ENCODE peak calls at places on chromosomes 2 and 18, in seven cellular contexts. F, V, O, T, Y, J and W are unnamed samples.

GRCh38 chr2:20108655-20109396 is 57.4 kb upstream of the LAPTM4A start:
- DNase-seq in V (no peak), T (no peak), Y (no peak), F (no peak), O (no peak), J (no peak), W (no peak)

GRCh38 chr2:186460465-186460864 is 25.6 kb upstream of the ZC3H15 start:
- DNase-seq in F (no peak), Y (no peak), J (no peak), O (no peak), T (no peak), V (no peak), W (no peak)

GRCh38 chr2:238942941-238943715 is 95.2 kb downstream of the TWIST2 start:
- DNase-seq in J (no peak), F (peak), O (no peak), Y (no peak), V (no peak), T (no peak), W (no peak)

GRCh38 chr18:78621141-78621540 is 358.5 kb upstream of the SALL3 start:
- DNase-seq in Y (no peak), O (no peak), T (no peak), F (no peak), J (no peak), V (no peak), W (no peak)

GRCh38 chr2:48721158-48721557 is 34.4 kb downstream of the LHCGR start:
- DNase-seq in O (no peak), Y (no peak), F (no peak), T (no peak), J (no peak), V (no peak), W (no peak)

GRCh38 chr2:239375278-239376061 is 25.4 kb downstream of the HDAC4 start:
- DNase-seq in T (no peak), V (no peak), O (no peak), J (no peak), F (peak), Y (no peak), W (no peak)

GRCh38 chr2:160075171-160075570 is 12.8 kb upstream of the PLA2R1 start:
- DNase-seq in T (no peak), O (no peak), J (no peak), F (no peak), V (no peak), Y (no peak), W (no peak)

GRCh38 chr2:20622731-20623130 is 28.2 kb downstream of the HS1BP3 start:
- DNase-seq in V (no peak), O (no peak), F (peak), T (no peak), Y (no peak), J (no peak), W (no peak)

GRCh38 chr2:50118951-50119702 is 912.8 kb downstream of the NRXN1 start:
- DNase-seq in O (no peak), V (no peak), J (no peak), F (no peak), Y (no peak), T (no peak), W (no peak)

GRCh38 chr2:159516241-159516758 is 100.0 kb downstream of the BAZ2B start:
- DNase-seq in J (peak), Y (no peak), V (peak), F (no peak), T (peak), O (no peak), W (no peak)

GRCh38 chr2:133871810-133872209 is 303.5 kb upstream of the NCKAP5 start:
- DNase-seq in O (no peak), F (no peak), T (no peak), V (no peak), Y (no peak), J (no peak), W (no peak)

GRCh38 chr2:42494434-42495233 is 852 bp upstream of the KCNG3 start:
- DNase-seq in T (peak), V (peak), F (peak), J (peak), Y (peak), O (peak), W (peak)

GRCh38 chr2:240986787-240987411 is 11.5 kb upstream of the SNED1 start:
- DNase-seq in F (peak), T (no peak), V (no peak), Y (no peak), J (no peak), O (no peak), W (no peak)

GRCh38 chr2:146927080-146927714 is 917.6 kb upstream of the ACVR2A start:
- DNase-seq in O (no peak), J (no peak), Y (peak), V (no peak), T (no peak), F (no peak), W (peak)

GRCh38 chr2:38039111-38039510 is 36.8 kb downstream of the CYP1B1 start:
- DNase-seq in V (no peak), T (no peak), J (no peak), Y (no peak), O (no peak), F (no peak), W (no peak)

GRCh38 chr2:48719480-48720177 is 35.9 kb downstream of the LHCGR start:
- DNase-seq in F (no peak), Y (no peak), O (no peak), T (no peak), J (no peak), V (no peak), W (no peak)

GRCh38 chr2:3738454-3738853 is 35.1 kb downstream of the DCDC2C start:
- DNase-seq in J (peak), V (peak), F (no peak), T (peak), Y (no peak), O (no peak), W (peak)

GRCh38 chr2:148259674-148260073 is 238.8 kb downstream of the MBD5 start:
- DNase-seq in J (no peak), T (no peak), Y (no peak), V (no peak), F (no peak), O (no peak), W (no peak)

GRCh38 chr2:200156140-200156858 is 150.2 kb upstream of the SPATS2L start:
- DNase-seq in F (no peak), O (no peak), J (no peak), T (peak), Y (no peak), V (no peak), W (no peak)